ENCODE peak calls at places on chromosomes 16 and 17, in seven cellular contexts. One of them, this sample, is unnamed.
A peak's percentile ranks its signal among the peaks of the same experiment; 100 is the strongest.

GRCh38 chr17:73255671-73256181 is 6.0 kb downstream of the CPSF4L start:
- DNase-seq in GM23338: peak; percentile 78
- DNase-seq in CD8-positive, alpha-beta memory T cell: peak; percentile 63
- DNase-seq in adrenal gland: peak; percentile 80
- DNase-seq in mammary epithelial cell: peak; percentile 53
- DNase-seq in Panc1: peak; percentile 56
- DNase-seq in left lung: peak; percentile 42
- DNase-seq in this sample: peak; percentile 32

GRCh38 chr16:51151951-51152663 is 1.0 kb upstream of the SALL1 start:
- DNase-seq in GM23338: peak; percentile 88
- DNase-seq in CD8-positive, alpha-beta memory T cell: no peak
- DNase-seq in Panc1: no peak
- DNase-seq in adrenal gland: no peak
- DNase-seq in left lung: no peak
- DNase-seq in mammary epithelial cell: no peak
- DNase-seq in this sample: no peak

GRCh38 chr17:73998246-73999220 is 204.9 kb upstream of the RPL38 start:
- DNase-seq in mammary epithelial cell: peak; percentile 22
- DNase-seq in GM23338: peak; percentile 85
- DNase-seq in left lung: peak; percentile 39
- DNase-seq in adrenal gland: peak; percentile 77
- DNase-seq in CD8-positive, alpha-beta memory T cell: peak; percentile 59
- DNase-seq in Panc1: peak; percentile 25
- DNase-seq in this sample: peak; percentile 77

GRCh38 chr17:72699566-72699965 is 392.9 kb downstream of the SLC39A11 start:
- DNase-seq in Panc1: no peak
- DNase-seq in GM23338: no peak
- DNase-seq in adrenal gland: no peak
- DNase-seq in CD8-positive, alpha-beta memory T cell: no peak
- DNase-seq in left lung: no peak
- DNase-seq in mammary epithelial cell: peak; percentile 77
- DNase-seq in this sample: no peak

GRCh38 chr16:57277586-57277985 is 6.9 kb downstream of the PLLP start:
- DNase-seq in CD8-positive, alpha-beta memory T cell: peak; percentile 69
- DNase-seq in left lung: no peak
- DNase-seq in mammary epithelial cell: peak; percentile 96
- DNase-seq in adrenal gland: no peak
- DNase-seq in Panc1: peak; percentile 68
- DNase-seq in GM23338: no peak
- DNase-seq in this sample: peak; percentile 70

GRCh38 chr16:83675136-83675535 is 132.6 kb upstream of the HSBP1 start:
- DNase-seq in mammary epithelial cell: no peak
- DNase-seq in GM23338: peak; percentile 7
- DNase-seq in left lung: no peak
- DNase-seq in adrenal gland: no peak
- DNase-seq in Panc1: no peak
- DNase-seq in CD8-positive, alpha-beta memory T cell: no peak
- DNase-seq in this sample: no peak

GRCh38 chr16:1338119-1338730 is 4.8 kb downstream of the BAIAP3 start:
- DNase-seq in Panc1: no peak
- DNase-seq in adrenal gland: no peak
- DNase-seq in left lung: no peak
- DNase-seq in CD8-positive, alpha-beta memory T cell: no peak
- DNase-seq in mammary epithelial cell: no peak
- DNase-seq in GM23338: peak; percentile 67
- DNase-seq in this sample: no peak

GRCh38 chr17:63697341-63698286 is 2.3 kb downstream of the LIMD2 start:
- DNase-seq in Panc1: no peak
- DNase-seq in GM23338: peak; percentile 75
- DNase-seq in CD8-positive, alpha-beta memory T cell: peak; percentile 92
- DNase-seq in mammary epithelial cell: peak; percentile 29
- DNase-seq in adrenal gland: peak; percentile 77
- DNase-seq in left lung: peak; percentile 81
- DNase-seq in this sample: peak; percentile 87

GRCh38 chr17:38541281-38541680 is 64.5 kb downstream of the SRCIN1 start:
- DNase-seq in mammary epithelial cell: no peak
- DNase-seq in adrenal gland: no peak
- DNase-seq in left lung: no peak
- DNase-seq in Panc1: no peak
- DNase-seq in GM23338: no peak
- DNase-seq in CD8-positive, alpha-beta memory T cell: no peak
- DNase-seq in this sample: no peak

DNA sequence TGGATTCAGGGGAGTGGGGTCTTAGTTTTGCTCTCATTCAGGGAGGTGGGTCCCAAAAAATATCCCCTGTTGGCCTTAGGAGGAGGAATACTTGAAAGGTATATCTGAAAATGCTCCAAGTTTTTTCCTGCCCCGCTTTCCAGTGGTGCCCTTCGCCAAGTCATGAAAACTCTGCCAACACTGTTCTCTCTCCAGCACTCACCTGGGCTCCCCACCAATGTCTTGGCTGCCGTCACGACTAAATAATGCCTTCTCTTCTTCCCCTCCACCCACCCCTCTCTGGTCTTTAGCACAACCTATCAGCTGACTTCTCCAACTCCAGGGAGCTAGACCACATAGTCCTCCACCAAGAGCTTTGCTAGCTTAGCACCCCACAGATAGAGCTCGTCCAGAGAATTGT is 30.6 kb downstream of the ZFHX3 start:
- DNase-seq in CD8-positive, alpha-beta memory T cell: no peak
- DNase-seq in GM23338: no peak
- DNase-seq in left lung: peak; percentile 10
- DNase-seq in adrenal gland: no peak
- DNase-seq in Panc1: no peak
- DNase-seq in mammary epithelial cell: no peak
- DNase-seq in this sample: peak; percentile 32
- H3K4me1 ChIP-seq in CD8-positive, alpha-beta memory T cell: no peaks in the 10 kb centered on the region
- H3K4me1 ChIP-seq in GM23338: peaks cover 6% of the 10 kb centered on the region
- H3K4me1 ChIP-seq in left lung: peaks cover 32% of the 10 kb centered on the region
- H3K4me1 ChIP-seq in adrenal gland: peaks cover 30% of the 10 kb centered on the region
- H3K4me1 ChIP-seq in Panc1: peaks cover 25% of the 10 kb centered on the region
- H3K4me1 ChIP-seq in mammary epithelial cell: peaks cover 24% of the 10 kb centered on the region
- H3K4me1 ChIP-seq in this sample: peaks cover 36% of the 10 kb centered on the region

GRCh38 chr16:67215690-67216089 is 11.2 kb upstream of the TMEM208 start:
- DNase-seq in mammary epithelial cell: no peak
- DNase-seq in Panc1: no peak
- DNase-seq in CD8-positive, alpha-beta memory T cell: no peak
- DNase-seq in GM23338: no peak
- DNase-seq in left lung: no peak
- DNase-seq in adrenal gland: no peak
- DNase-seq in this sample: no peak

GRCh38 chr16:67211674-67212073 is 12.7 kb downstream of the ELMO3 start:
- DNase-seq in left lung: no peak
- DNase-seq in Panc1: no peak
- DNase-seq in adrenal gland: no peak
- DNase-seq in mammary epithelial cell: no peak
- DNase-seq in GM23338: no peak
- DNase-seq in CD8-positive, alpha-beta memory T cell: peak; percentile 33
- DNase-seq in this sample: no peak

GRCh38 chr16:67212766-67213165 is 13.8 kb downstream of the ELMO3 start:
- DNase-seq in adrenal gland: no peak
- DNase-seq in left lung: no peak
- DNase-seq in GM23338: no peak
- DNase-seq in mammary epithelial cell: peak; percentile 81
- DNase-seq in Panc1: no peak
- DNase-seq in CD8-positive, alpha-beta memory T cell: no peak
- DNase-seq in this sample: no peak

GRCh38 chr16:67210069-67210937 is 11.4 kb downstream of the ELMO3 start:
- DNase-seq in Panc1: no peak
- DNase-seq in adrenal gland: no peak
- DNase-seq in GM23338: peak; percentile 65
- DNase-seq in CD8-positive, alpha-beta memory T cell: peak; percentile 42
- DNase-seq in left lung: no peak
- DNase-seq in mammary epithelial cell: no peak
- DNase-seq in this sample: no peak

DNA sequence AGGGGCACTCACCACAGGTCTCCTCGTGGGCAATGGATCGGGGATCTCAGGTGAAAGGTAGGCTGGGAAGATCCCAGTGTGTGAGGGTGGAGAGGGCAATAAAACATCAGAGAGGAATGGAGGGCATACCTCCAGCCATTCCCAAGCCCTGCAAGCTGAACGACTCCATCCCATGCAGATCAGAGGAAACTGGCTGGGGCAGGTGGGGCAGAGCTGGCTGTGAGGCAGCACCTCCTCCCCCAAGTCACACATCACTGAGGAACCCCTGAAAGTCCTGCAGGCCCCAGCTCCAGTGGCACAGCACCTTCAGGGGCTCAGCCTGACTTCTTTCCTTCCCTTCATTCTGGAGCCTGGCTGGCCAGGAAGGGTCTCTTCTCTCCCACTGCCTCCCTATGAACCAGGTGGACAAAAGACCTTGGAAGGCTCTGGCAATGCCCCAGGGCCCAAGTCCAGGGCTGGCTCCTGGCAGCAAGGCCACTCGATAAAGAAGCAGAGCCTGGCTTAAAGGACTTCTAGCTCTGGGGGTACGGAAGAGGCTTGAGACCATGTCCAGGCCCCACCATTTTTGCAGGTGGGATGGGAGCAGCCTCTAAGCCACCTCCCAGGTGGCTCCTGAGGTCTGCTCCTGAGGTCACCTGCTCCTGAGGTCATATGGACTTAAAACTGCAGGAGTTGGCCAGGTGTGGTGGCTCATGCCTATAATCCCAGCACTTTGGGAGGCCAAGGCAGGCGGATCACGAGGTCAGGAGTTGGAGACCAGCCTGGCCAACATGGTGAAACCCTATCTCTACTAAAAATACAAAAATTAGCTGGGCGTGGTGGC is 13.5 kb upstream of the TMEM208 start:
- DNase-seq in mammary epithelial cell: no peak
- DNase-seq in adrenal gland: no peak
- DNase-seq in CD8-positive, alpha-beta memory T cell: no peak
- DNase-seq in Panc1: no peak
- DNase-seq in left lung: no peak
- DNase-seq in GM23338: no peak
- DNase-seq in this sample: no peak
- H3K27ac ChIP-seq in mammary epithelial cell: peak overlapping the region; percentile 47
- H3K27ac ChIP-seq in adrenal gland: no peak overlapping the region
- H3K27ac ChIP-seq in CD8-positive, alpha-beta memory T cell: no peak overlapping the region
- H3K27ac ChIP-seq in Panc1: no peak overlapping the region
- H3K27ac ChIP-seq in left lung: no peak overlapping the region
- H3K27ac ChIP-seq in GM23338: no peak overlapping the region
- H3K27ac ChIP-seq in this sample: no peak overlapping the region

GRCh38 chr17:58330997-58331814 is 2.6 kb upstream of the TSPOAP1 start:
- DNase-seq in CD8-positive, alpha-beta memory T cell: peak; percentile 90
- DNase-seq in mammary epithelial cell: no peak
- DNase-seq in Panc1: no peak
- DNase-seq in left lung: peak; percentile 77
- DNase-seq in GM23338: peak; percentile 47
- DNase-seq in adrenal gland: no peak
- DNase-seq in this sample: peak; percentile 88
- H3K4me3 ChIP-seq in CD8-positive, alpha-beta memory T cell: peak overlapping the region; percentile 98
- H3K4me3 ChIP-seq in mammary epithelial cell: no peak overlapping the region
- H3K4me3 ChIP-seq in Panc1: no peak overlapping the region
- H3K4me3 ChIP-seq in left lung: peak overlapping the region; percentile 26
- H3K4me3 ChIP-seq in GM23338: peak overlapping the region; percentile 36
- H3K4me3 ChIP-seq in adrenal gland: no peak overlapping the region
- H3K4me3 ChIP-seq in this sample: peak overlapping the region; percentile 83

GRCh38 chr16:86575095-86575685 is 3.2 kb upstream of the FOXL1 start:
- DNase-seq in CD8-positive, alpha-beta memory T cell: no peak
- DNase-seq in mammary epithelial cell: no peak
- DNase-seq in GM23338: no peak
- DNase-seq in adrenal gland: no peak
- DNase-seq in left lung: no peak
- DNase-seq in Panc1: no peak
- DNase-seq in this sample: no peak

GRCh38 chr16:86575754-86576557 is 2.4 kb upstream of the FOXL1 start:
- DNase-seq in left lung: no peak
- DNase-seq in CD8-positive, alpha-beta memory T cell: no peak
- DNase-seq in adrenal gland: peak; percentile 81
- DNase-seq in mammary epithelial cell: peak; percentile 92
- DNase-seq in GM23338: peak; percentile 98
- DNase-seq in Panc1: no peak
- DNase-seq in this sample: peak; percentile 77

GRCh38 chr16:86573646-86574508 is 4.5 kb upstream of the FOXL1 start:
- DNase-seq in GM23338: no peak
- DNase-seq in mammary epithelial cell: no peak
- DNase-seq in adrenal gland: no peak
- DNase-seq in Panc1: no peak
- DNase-seq in left lung: no peak
- DNase-seq in CD8-positive, alpha-beta memory T cell: no peak
- DNase-seq in this sample: no peak

GRCh38 chr16:86573215-86573614 is 5.1 kb upstream of the FOXL1 start:
- DNase-seq in CD8-positive, alpha-beta memory T cell: no peak
- DNase-seq in Panc1: no peak
- DNase-seq in left lung: no peak
- DNase-seq in mammary epithelial cell: no peak
- DNase-seq in adrenal gland: no peak
- DNase-seq in GM23338: peak; percentile 86
- DNase-seq in this sample: no peak

GRCh38 chr16:86574646-86575045 is 3.7 kb upstream of the FOXL1 start:
- DNase-seq in left lung: no peak
- DNase-seq in adrenal gland: no peak
- DNase-seq in CD8-positive, alpha-beta memory T cell: no peak
- DNase-seq in GM23338: no peak
- DNase-seq in mammary epithelial cell: no peak
- DNase-seq in Panc1: no peak
- DNase-seq in this sample: no peak
- H3K4me1 ChIP-seq in left lung: peaks cover 19% of the 10 kb centered on the region
- H3K4me1 ChIP-seq in adrenal gland: no peaks in the 10 kb centered on the region
- H3K4me1 ChIP-seq in CD8-positive, alpha-beta memory T cell: no peaks in the 10 kb centered on the region
- H3K4me1 ChIP-seq in GM23338: peaks cover 74% of the 10 kb centered on the region
- H3K4me1 ChIP-seq in mammary epithelial cell: peaks cover 20% of the 10 kb centered on the region
- H3K4me1 ChIP-seq in Panc1: peaks cover 44% of the 10 kb centered on the region
- H3K4me1 ChIP-seq in this sample: no peaks in the 10 kb centered on the region

GRCh38 chr17:50905460-50905803 is 39.3 kb upstream of the TOB1 start:
- DNase-seq in CD8-positive, alpha-beta memory T cell: no peak
- DNase-seq in GM23338: peak; percentile 51
- DNase-seq in adrenal gland: no peak
- DNase-seq in Panc1: no peak
- DNase-seq in mammary epithelial cell: no peak
- DNase-seq in left lung: no peak
- DNase-seq in this sample: no peak
- H3K27ac ChIP-seq in CD8-positive, alpha-beta memory T cell: no peak overlapping the region
- H3K27ac ChIP-seq in GM23338: peak overlapping the region; percentile 19
- H3K27ac ChIP-seq in adrenal gland: no peak overlapping the region
- H3K27ac ChIP-seq in Panc1: peak overlapping the region; percentile 82
- H3K27ac ChIP-seq in mammary epithelial cell: peak overlapping the region; percentile 90
- H3K27ac ChIP-seq in left lung: peak overlapping the region; percentile 81
- H3K27ac ChIP-seq in this sample: peak overlapping the region; percentile 70

DNA sequence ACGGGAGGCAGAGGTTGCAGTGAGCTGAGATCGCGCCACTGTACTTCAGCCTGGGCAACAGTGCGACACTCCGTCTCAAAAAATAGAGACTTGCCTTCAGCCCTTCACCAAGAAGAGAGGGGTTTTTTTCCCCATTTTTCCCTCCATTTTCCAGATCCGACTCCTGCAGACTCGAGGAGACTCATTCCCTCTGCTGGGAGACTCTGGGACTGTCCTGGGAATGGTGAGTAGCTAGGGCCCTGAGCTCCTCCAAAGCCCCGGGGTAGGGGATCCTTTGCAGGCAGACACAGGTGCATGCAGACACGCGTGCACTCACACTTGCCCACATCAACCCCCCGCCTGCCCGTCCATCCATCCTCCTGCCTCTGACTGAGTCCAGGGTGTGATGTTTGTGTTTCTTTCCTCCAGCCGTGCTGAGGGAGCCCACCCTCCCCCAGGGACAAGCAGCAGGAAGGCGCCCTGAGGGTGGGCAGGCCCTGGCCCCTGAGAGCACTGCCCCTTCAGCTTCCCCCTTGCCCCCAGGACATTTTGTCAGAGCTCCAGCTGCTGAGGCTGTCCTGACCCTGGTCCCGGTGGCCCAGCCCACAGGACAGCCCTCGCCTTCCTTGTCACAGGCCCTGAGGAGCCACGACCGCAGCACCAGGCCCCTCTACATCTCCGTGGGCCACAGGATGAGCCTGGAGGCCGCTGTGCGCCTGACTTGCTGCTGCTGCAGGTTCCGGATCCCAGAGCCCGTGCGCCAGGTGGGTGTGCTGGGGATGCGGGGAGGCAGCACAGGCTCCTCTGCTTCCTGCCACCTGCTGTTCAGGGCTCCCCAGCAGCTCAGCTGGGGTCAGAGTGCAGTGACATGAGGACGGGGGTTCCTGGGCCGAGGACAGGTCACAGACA is 10.2 kb downstream of the ENDOV start:
- DNase-seq in Panc1: no peak
- DNase-seq in CD8-positive, alpha-beta memory T cell: no peak
- DNase-seq in adrenal gland: no peak
- DNase-seq in mammary epithelial cell: no peak
- DNase-seq in left lung: no peak
- DNase-seq in GM23338: no peak
- DNase-seq in this sample: peak; percentile 45
- H3K4me3 ChIP-seq in Panc1: no peak overlapping the region
- H3K4me3 ChIP-seq in CD8-positive, alpha-beta memory T cell: no peak overlapping the region
- H3K4me3 ChIP-seq in adrenal gland: no peak overlapping the region
- H3K4me3 ChIP-seq in mammary epithelial cell: no peak overlapping the region
- H3K4me3 ChIP-seq in left lung: no peak overlapping the region
- H3K4me3 ChIP-seq in GM23338: no peak overlapping the region
- H3K4me3 ChIP-seq in this sample: no peak overlapping the region